ENCODE peak calls at places on chromosomes 13 and 19, in six cellular contexts. Y, J, S, V, H and K are unnamed samples.

GRCh38 chr13:113997845-113998751 is 24.2 kb upstream of the C13orf46 start:
- DNase-seq in Y (no peak), H (peak; percentile 58), V (peak; percentile 63), S (peak; percentile 65), J (no peak), K (peak; percentile 81)

GRCh38 chr13:38530492-38530891 is 156.4 kb upstream of the FREM2 start:
- DNase-seq in S (no peak), V (no peak), H (no peak), Y (no peak), J (no peak), K (no peak)

GRCh38 chr13:113917523-113918371 is 53.9 kb upstream of the GAS6 start:
- DNase-seq in J (no peak), H (peak; percentile 23), S (no peak), Y (no peak), V (no peak), K (peak; percentile 48)

GRCh38 chr19:50414850-50415660 is 3.7 kb upstream of the SPIB start:
- DNase-seq in J (peak; percentile 84), S (peak; percentile 77), H (peak; percentile 79), Y (peak; percentile 89), V (peak; percentile 63), K (peak; percentile 96)

GRCh38 chr19:58325623-58326022 is 1.2 kb upstream of the ZSCAN22 start:
- DNase-seq in J (no peak), H (no peak), Y (no peak), V (no peak), S (no peak), K (no peak)

GRCh38 chr13:31765441-31765840 is 26.1 kb downstream of the RXFP2 start:
- DNase-seq in S (no peak), J (no peak), V (no peak), H (no peak), Y (no peak), K (no peak)

GRCh38 chr13:34078334-34078999 is 260.5 kb downstream of the RFC3 start:
- DNase-seq in Y (no peak), S (no peak), J (no peak), H (no peak), V (no peak), K (no peak)

GRCh38 chr19:33302974-33303790 is 848 bp upstream of the CEBPA start:
- DNase-seq in Y (peak; percentile 66), V (no peak), S (peak; percentile 56), J (no peak), H (peak; percentile 62), K (peak; percentile 88)

GRCh38 chr19:18408053-18408476 is 10.6 kb upstream of the LRRC25 start:
- DNase-seq in H (peak; percentile 74), V (no peak), J (peak; percentile 90), Y (no peak), S (no peak), K (peak; percentile 84)

GRCh38 chr19:30861896-30862295 is 487.3 kb downstream of the TSHZ3 start:
- DNase-seq in J (no peak), V (no peak), H (no peak), S (no peak), Y (no peak), K (no peak)

GRCh38 chr19:13507053-13507611 is 853 bp upstream of the CACNA1A start:
- DNase-seq in J (no peak), H (no peak), Y (no peak), S (no peak), V (no peak), K (no peak)

GRCh38 chr19:18771328-18772242 is 19.5 kb downstream of the COMP start:
- DNase-seq in S (no peak), J (no peak), V (no peak), H (no peak), Y (no peak), K (no peak)

GRCh38 chr13:103852036-103852435 is 785.8 kb upstream of the SLC10A2 start:
- DNase-seq in S (no peak), J (no peak), H (no peak), Y (no peak), V (no peak), K (no peak)

GRCh38 chr13:111342716-111343115 is 22.3 kb downstream of the TEX29 start:
- DNase-seq in S (no peak), Y (no peak), V (no peak), H (no peak), J (no peak), K (no peak)

GRCh38 chr19:49888478-49888901 is 8.2 kb downstream of the IL4I1 start:
- DNase-seq in V (no peak), Y (no peak), J (no peak), S (no peak), H (no peak), K (no peak)

GRCh38 chr19:18000480-18000980 is 7.4 kb upstream of the ARRDC2 start:
- DNase-seq in Y (no peak), J (no peak), V (no peak), S (no peak), H (no peak), K (no peak)

GRCh38 chr13:34750078-34750703 is 191.9 kb upstream of the NBEA start:
- DNase-seq in H (no peak), Y (no peak), S (peak; percentile 71), J (no peak), V (no peak), K (no peak)

GRCh38 chr13:109422163-109422562 is 364.2 kb downstream of the IRS2 start:
- DNase-seq in J (no peak), S (no peak), Y (no peak), V (no peak), H (no peak), K (no peak)

GRCh38 chr13:97953376-97953970 is at the start of gene IPO5:
- DNase-seq in V (no peak), Y (no peak), H (no peak), S (no peak), J (no peak), K (no peak)

GRCh38 chr19:53388168-53388567 is 6.8 kb upstream of the ZNF765 start:
- DNase-seq in Y (no peak), J (no peak), V (no peak), S (no peak), H (no peak), K (no peak)

GRCh38 chr13:44471686-44472085 is 98.1 kb downstream of the SERP2 start:
- DNase-seq in H (no peak), S (no peak), J (no peak), V (no peak), Y (peak; percentile 8), K (no peak)

GRCh38 chr19:13208131-13208963 is 58.1 kb downstream of the IER2 start:
- DNase-seq in Y (no peak), V (peak; percentile 73), H (peak; percentile 33), S (peak; percentile 67), J (peak; percentile 74), K (peak; percentile 91)

GRCh38 chr19:34475026-34475974 is 6.3 kb upstream of the WTIP start:
- DNase-seq in S (peak; percentile 10), Y (no peak), H (no peak), V (no peak), J (no peak), K (no peak)

GRCh38 chr19:17836530-17836929 is 11.3 kb downstream of the JAK3 start:
- DNase-seq in H (no peak), V (no peak), J (no peak), Y (no peak), S (no peak), K (no peak)

GRCh38 chr13:48235100-48235813 is 2.3 kb downstream of the ITM2B start:
- DNase-seq in H (peak; percentile 53), V (no peak), J (no peak), Y (no peak), S (no peak), K (no peak)
- TF ChIP-seq POLR2A in H (peak; percentile 33), V (no peak), J (peak; percentile 17), Y (no peak), S (no peak), K (no peak)

GRCh38 chr19:46428278-46429141 is at the start of gene PNMA8C:
- DNase-seq in S (peak; percentile 76), H (peak; percentile 50), Y (no peak), V (no peak), J (peak; percentile 41), K (peak; percentile 89)

GRCh38 chr19:46426506-46427162 is 2.1 kb downstream of the PNMA8C start:
- DNase-seq in H (peak; percentile 55), J (no peak), Y (peak; percentile 95), S (peak; percentile 85), V (peak; percentile 57), K (peak; percentile 79)

GRCh38 chr19:46423194-46423593 is 5.5 kb downstream of the PNMA8C start:
- DNase-seq in H (no peak), S (no peak), J (no peak), Y (no peak), V (no peak), K (no peak)

GRCh38 chr19:46427518-46427917 is 1.2 kb downstream of the PNMA8C start:
- DNase-seq in Y (no peak), J (no peak), H (no peak), V (no peak), S (no peak), K (no peak)

GRCh38 chr19:46426035-46426505 is 2.7 kb downstream of the PNMA8C start:
- DNase-seq in Y (peak; percentile 62), V (no peak), H (no peak), J (no peak), S (no peak), K (no peak)
- H3K4me3 ChIP-seq in Y (peak overlapping the region; percentile 55), V (peak overlapping the region; percentile 38), H (peak overlapping the region; percentile 54), J (peak overlapping the region; percentile 25), S (peak overlapping the region; percentile 44), K (peak overlapping the region; percentile 53)

DNA sequence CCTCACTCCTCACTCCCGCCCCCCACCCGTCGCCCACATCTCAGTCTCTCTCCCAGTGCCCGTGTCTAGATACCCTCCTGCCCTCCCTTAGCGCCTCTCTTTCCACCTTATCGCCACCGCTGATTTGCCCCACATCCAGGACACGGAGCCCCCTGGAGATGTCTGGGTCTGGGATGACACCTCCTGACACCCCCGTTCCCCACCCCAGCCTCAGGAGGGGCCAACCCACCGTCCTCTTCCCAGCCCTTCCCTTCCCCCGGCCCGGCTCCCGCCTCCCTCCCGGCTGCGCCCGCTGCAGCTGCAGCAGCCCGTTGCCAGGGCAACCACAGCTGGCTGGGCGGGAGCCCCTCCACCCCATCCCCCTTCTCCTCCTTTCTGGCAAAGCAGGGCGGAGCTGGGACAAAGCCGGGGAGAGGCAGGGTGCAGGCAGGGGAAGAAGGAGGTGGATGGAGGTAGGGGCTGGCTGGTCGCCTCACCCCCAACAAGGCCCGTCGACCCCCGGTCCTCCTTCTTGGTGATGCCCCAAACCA is 13.5 kb downstream of the DPF1 start:
- DNase-seq in Y (no peak), H (no peak), J (no peak), V (no peak), S (peak; percentile 68), K (no peak)
- TF ChIP-seq POLR2A in Y (no peak), H (no peak), J (no peak), V (no peak), S (no peak), K (no peak)

GRCh38 chr13:21287331-21287907 is 111.0 kb downstream of the MRPL57 start:
- DNase-seq in Y (no peak), J (no peak), V (no peak), S (no peak), H (no peak), K (no peak)
- H3K4me3 ChIP-seq in Y (no peak overlapping the region), J (no peak overlapping the region), V (no peak overlapping the region), S (no peak overlapping the region), H (no peak overlapping the region), K (no peak overlapping the region)